ENCODE peak calls at places on chromosomes 6 and 20, in four cellular contexts. R, G, V and P are unnamed samples.

GRCh38 chr20:50369225-50370035 is 140.8 kb upstream of the PTPN1 start:
- DNase-seq in R (no peak), G (no peak), V (no peak), P (no peak)

GRCh38 chr6:24489881-24490280 is 503 bp upstream of the GPLD1 start:
- DNase-seq in R (no peak), G (peak; percentile 15), V (no peak), P (no peak)

GRCh38 chr20:41690702-41691101 is 72.5 kb upstream of the CHD6 start:
- DNase-seq in R (no peak), G (no peak), V (no peak), P (no peak)

GRCh38 chr6:96816182-96816888 is 20.9 kb downstream of the GPR63 start:
- DNase-seq in R (no peak), G (no peak), V (peak; percentile 11), P (peak; percentile 14)

GRCh38 chr6:135170238-135170637 is 10.9 kb upstream of the MYB start:
- DNase-seq in R (no peak), G (no peak), V (no peak), P (no peak)

GRCh38 chr20:39302312-39302711 is 340.2 kb downstream of the DHX35 start:
- DNase-seq in R (no peak), G (no peak), V (no peak), P (no peak)

GRCh38 chr6:166998256-166999144 is 697 bp upstream of the CEP43 start:
- DNase-seq in R (peak; percentile 28), G (peak; percentile 63), V (peak; percentile 66), P (peak; percentile 22)

GRCh38 chr6:116108836-116109235 is 8.2 kb downstream of the NT5DC1 start:
- DNase-seq in R (peak; percentile 37), G (no peak), V (no peak), P (no peak)

GRCh38 chr6:148166339-148166949 is 176.2 kb upstream of the SASH1 start:
- DNase-seq in R (no peak), G (peak; percentile 69), V (peak; percentile 28), P (peak; percentile 36)

GRCh38 chr6:158799051-158799792 is 19.9 kb downstream of the EZR start:
- DNase-seq in R (no peak), G (peak; percentile 25), V (no peak), P (no peak)

GRCh38 chr6:80607814-80608391 is 501.4 kb downstream of the BCKDHB start:
- DNase-seq in R (no peak), G (peak; percentile 94), V (peak; percentile 3), P (peak; percentile 37)

GRCh38 chr20:50312002-50312681 is 121.5 kb downstream of the CEBPB start:
- DNase-seq in R (no peak), G (no peak), V (no peak), P (no peak)

GRCh38 chr20:24994470-24995368 is 2.2 kb upstream of the APMAP start:
- DNase-seq in R (peak; percentile 89), G (peak; percentile 79), V (peak; percentile 88), P (peak; percentile 82)

GRCh38 chr20:36728986-36729385 is 16.9 kb downstream of the NDRG3 start:
- DNase-seq in R (no peak), G (peak; percentile 31), V (peak; percentile 62), P (peak; percentile 42)

GRCh38 chr6:30493643-30494250 is 4.4 kb downstream of the HLA-E start:
- DNase-seq in R (no peak), G (no peak), V (peak; percentile 79), P (peak; percentile 63)

GRCh38 chr6:128723667-128724066 is 159.3 kb upstream of the LAMA2 start:
- DNase-seq in R (no peak), G (peak; percentile 20), V (no peak), P (no peak)

GRCh38 chr6:44128020-44128917 is 915 bp downstream of the TMEM63B start:
- DNase-seq in R (peak; percentile 62), G (peak; percentile 80), V (peak; percentile 88), P (peak; percentile 63)

GRCh38 chr6:25172819-25173218 is 106.4 kb upstream of the CARMIL1 start:
- DNase-seq in R (no peak), G (peak; percentile 90), V (no peak), P (no peak)

GRCh38 chr6:148611213-148611612 is 135.6 kb upstream of the UST start:
- DNase-seq in R (peak; percentile 59), G (peak; percentile 94), V (no peak), P (no peak)

GRCh38 chr6:4320860-4321259 is 185.5 kb upstream of the ECI2 start:
- DNase-seq in R (no peak), G (peak; percentile 93), V (no peak), P (no peak)